ENCODE peak calls at places on chromosomes 2 and 18, in seven cellular contexts. One of them, this sample, is unnamed. For H3K4me1, the result is how much of the 10 kb centered on the place peaks cover.

GRCh38 chr2:234989183-234989701 is 37.4 kb downstream of the SH3BP4 start:
- DNase-seq in neuronal stem cell: no peak
- DNase-seq in SJSA1: no peak
- DNase-seq in HepG2: no peak
- DNase-seq in heart left ventricle: peak
- DNase-seq in aorta: peak
- DNase-seq in uterus: peak
- DNase-seq in this sample: no peak

GRCh38 chr2:201952212-201952611 is 81.4 kb upstream of the FZD7 start:
- DNase-seq in neuronal stem cell: no peak
- DNase-seq in SJSA1: no peak
- DNase-seq in HepG2: no peak
- DNase-seq in heart left ventricle: no peak
- DNase-seq in aorta: no peak
- DNase-seq in uterus: no peak
- DNase-seq in this sample: no peak

GRCh38 chr18:23087352-23087751 is 47.9 kb upstream of the CABLES1 start:
- DNase-seq in neuronal stem cell: no peak
- DNase-seq in SJSA1: no peak
- DNase-seq in HepG2: no peak
- DNase-seq in heart left ventricle: no peak
- DNase-seq in aorta: no peak
- DNase-seq in uterus: no peak
- DNase-seq in this sample: no peak

GRCh38 chr2:191127235-191127634 is 23.6 kb downstream of the STAT4 start:
- DNase-seq in neuronal stem cell: no peak
- DNase-seq in SJSA1: no peak
- DNase-seq in HepG2: no peak
- DNase-seq in heart left ventricle: no peak
- DNase-seq in aorta: no peak
- DNase-seq in uterus: no peak
- DNase-seq in this sample: no peak

GRCh38 chr2:178195390-178196166 is 1.3 kb downstream of the OSBPL6 start:
- DNase-seq in neuronal stem cell: no peak
- DNase-seq in SJSA1: peak
- DNase-seq in HepG2: no peak
- DNase-seq in heart left ventricle: no peak
- DNase-seq in aorta: no peak
- DNase-seq in uterus: no peak
- DNase-seq in this sample: no peak

GRCh38 chr2:16114836-16115235 is 174.5 kb downstream of the MYCN start:
- DNase-seq in neuronal stem cell: no peak
- DNase-seq in SJSA1: no peak
- DNase-seq in HepG2: peak
- DNase-seq in heart left ventricle: no peak
- DNase-seq in aorta: no peak
- DNase-seq in uterus: no peak
- DNase-seq in this sample: no peak

GRCh38 chr2:118969734-118970395 is 27.9 kb downstream of the MARCO start:
- DNase-seq in neuronal stem cell: no peak
- DNase-seq in SJSA1: no peak
- DNase-seq in HepG2: no peak
- DNase-seq in heart left ventricle: no peak
- DNase-seq in aorta: no peak
- DNase-seq in uterus: no peak
- DNase-seq in this sample: no peak

GRCh38 chr2:105235388-105236059 is 6.0 kb upstream of the GPR45 start:
- DNase-seq in neuronal stem cell: peak
- DNase-seq in SJSA1: peak
- DNase-seq in HepG2: peak
- DNase-seq in heart left ventricle: peak
- DNase-seq in aorta: peak
- DNase-seq in uterus: peak
- DNase-seq in this sample: peak

GRCh38 chr2:70921839-70922590 is 13.7 kb upstream of the ATP6V1B1 start:
- DNase-seq in neuronal stem cell: no peak
- DNase-seq in SJSA1: no peak
- DNase-seq in HepG2: peak
- DNase-seq in heart left ventricle: no peak
- DNase-seq in aorta: no peak
- DNase-seq in uterus: no peak
- DNase-seq in this sample: peak

GRCh38 chr2:174004900-174005605 is 39.9 kb upstream of the SP3 start:
- DNase-seq in neuronal stem cell: no peak
- DNase-seq in SJSA1: no peak
- DNase-seq in HepG2: no peak
- DNase-seq in heart left ventricle: peak
- DNase-seq in aorta: peak
- DNase-seq in uterus: peak
- DNase-seq in this sample: no peak

GRCh38 chr2:241728627-241729026 is 5.8 kb upstream of the D2HGDH start:
- DNase-seq in neuronal stem cell: no peak
- DNase-seq in SJSA1: no peak
- DNase-seq in HepG2: no peak
- DNase-seq in heart left ventricle: peak
- DNase-seq in aorta: no peak
- DNase-seq in uterus: peak
- DNase-seq in this sample: peak

GRCh38 chr18:499351-500229 is 911 bp downstream of the COLEC12 start:
- DNase-seq in neuronal stem cell: no peak
- DNase-seq in SJSA1: peak
- DNase-seq in HepG2: peak
- DNase-seq in heart left ventricle: no peak
- DNase-seq in aorta: peak
- DNase-seq in uterus: peak
- DNase-seq in this sample: peak

GRCh38 chr2:120231974-120232635 is 8.9 kb upstream of the TMEM185B start:
- DNase-seq in neuronal stem cell: no peak
- DNase-seq in SJSA1: peak
- DNase-seq in HepG2: no peak
- DNase-seq in heart left ventricle: no peak
- DNase-seq in aorta: no peak
- DNase-seq in uterus: peak
- DNase-seq in this sample: no peak

GRCh38 chr2:231144896-231145295 is 20.1 kb upstream of the HTR2B start:
- DNase-seq in neuronal stem cell: no peak
- DNase-seq in SJSA1: no peak
- DNase-seq in HepG2: no peak
- DNase-seq in heart left ventricle: no peak
- DNase-seq in aorta: no peak
- DNase-seq in uterus: no peak
- DNase-seq in this sample: no peak

GRCh38 chr2:11177871-11178598 is 22.8 kb downstream of the SLC66A3 start:
- DNase-seq in neuronal stem cell: no peak
- DNase-seq in SJSA1: no peak
- DNase-seq in HepG2: peak
- DNase-seq in heart left ventricle: no peak
- DNase-seq in aorta: no peak
- DNase-seq in uterus: no peak
- DNase-seq in this sample: no peak

GRCh38 chr2:138125306-138125900 is 161.1 kb downstream of the HNMT start:
- DNase-seq in neuronal stem cell: no peak
- DNase-seq in SJSA1: no peak
- DNase-seq in HepG2: no peak
- DNase-seq in heart left ventricle: no peak
- DNase-seq in aorta: no peak
- DNase-seq in uterus: no peak
- DNase-seq in this sample: no peak

GRCh38 chr2:170177950-170178781 is at the start of gene MYO3B:
- DNase-seq in neuronal stem cell: no peak
- DNase-seq in SJSA1: no peak
- DNase-seq in HepG2: no peak
- DNase-seq in heart left ventricle: no peak
- DNase-seq in aorta: no peak
- DNase-seq in uterus: no peak
- DNase-seq in this sample: no peak

GRCh38 chr18:22827216-22827615 is 105.9 kb upstream of the RBBP8 start:
- DNase-seq in neuronal stem cell: no peak
- DNase-seq in SJSA1: no peak
- DNase-seq in HepG2: no peak
- DNase-seq in heart left ventricle: no peak
- DNase-seq in aorta: no peak
- DNase-seq in uterus: no peak
- DNase-seq in this sample: peak

GRCh38 chr2:174328309-174329156 is 6.2 kb upstream of the SP9 start:
- DNase-seq in neuronal stem cell: peak
- DNase-seq in SJSA1: no peak
- DNase-seq in HepG2: no peak
- DNase-seq in heart left ventricle: no peak
- DNase-seq in aorta: no peak
- DNase-seq in uterus: no peak
- DNase-seq in this sample: no peak

GRCh38 chr2:172859821-172860707 is 124.4 kb downstream of the RAPGEF4 start:
- DNase-seq in neuronal stem cell: no peak
- DNase-seq in SJSA1: peak
- DNase-seq in HepG2: no peak
- DNase-seq in heart left ventricle: no peak
- DNase-seq in aorta: no peak
- DNase-seq in uterus: no peak
- DNase-seq in this sample: peak

GRCh38 chr2:222982010-222982908 is 69.7 kb upstream of the KCNE4 start:
- DNase-seq in neuronal stem cell: peak
- DNase-seq in SJSA1: peak
- DNase-seq in HepG2: peak
- DNase-seq in heart left ventricle: peak
- DNase-seq in aorta: peak
- DNase-seq in uterus: peak
- DNase-seq in this sample: peak

GRCh38 chr2:71419976-71420375 is 33.4 kb upstream of the DYSF start:
- DNase-seq in neuronal stem cell: no peak
- DNase-seq in SJSA1: no peak
- DNase-seq in HepG2: no peak
- DNase-seq in heart left ventricle: no peak
- DNase-seq in aorta: no peak
- DNase-seq in uterus: no peak
- DNase-seq in this sample: no peak

GRCh38 chr2:27258051-27258450 is 4.8 kb downstream of the SLC30A3 start:
- DNase-seq in neuronal stem cell: no peak
- DNase-seq in SJSA1: no peak
- DNase-seq in HepG2: no peak
- DNase-seq in heart left ventricle: no peak
- DNase-seq in aorta: no peak
- DNase-seq in uterus: no peak
- DNase-seq in this sample: no peak

GRCh38 chr2:105393373-105394055 is 5.3 kb downstream of the FHL2 start:
- DNase-seq in neuronal stem cell: no peak
- DNase-seq in SJSA1: no peak
- DNase-seq in HepG2: no peak
- DNase-seq in heart left ventricle: peak
- DNase-seq in aorta: no peak
- DNase-seq in uterus: no peak
- DNase-seq in this sample: no peak

GRCh38 chr2:238107525-238108422 is 7.6 kb downstream of the ESPNL start:
- DNase-seq in neuronal stem cell: no peak
- DNase-seq in SJSA1: no peak
- DNase-seq in HepG2: peak
- DNase-seq in heart left ventricle: no peak
- DNase-seq in aorta: no peak
- DNase-seq in uterus: peak
- DNase-seq in this sample: no peak

GRCh38 chr2:233413046-233413445 is 58.8 kb downstream of the DGKD start:
- DNase-seq in neuronal stem cell: no peak
- DNase-seq in SJSA1: no peak
- DNase-seq in HepG2: no peak
- DNase-seq in heart left ventricle: no peak
- DNase-seq in aorta: no peak
- DNase-seq in uterus: no peak
- DNase-seq in this sample: no peak

GRCh38 chr2:54640834-54641540 is 82.5 kb upstream of the EML6 start:
- DNase-seq in neuronal stem cell: no peak
- DNase-seq in SJSA1: no peak
- DNase-seq in HepG2: no peak
- DNase-seq in heart left ventricle: no peak
- DNase-seq in aorta: no peak
- DNase-seq in uterus: no peak
- DNase-seq in this sample: no peak

DNA sequence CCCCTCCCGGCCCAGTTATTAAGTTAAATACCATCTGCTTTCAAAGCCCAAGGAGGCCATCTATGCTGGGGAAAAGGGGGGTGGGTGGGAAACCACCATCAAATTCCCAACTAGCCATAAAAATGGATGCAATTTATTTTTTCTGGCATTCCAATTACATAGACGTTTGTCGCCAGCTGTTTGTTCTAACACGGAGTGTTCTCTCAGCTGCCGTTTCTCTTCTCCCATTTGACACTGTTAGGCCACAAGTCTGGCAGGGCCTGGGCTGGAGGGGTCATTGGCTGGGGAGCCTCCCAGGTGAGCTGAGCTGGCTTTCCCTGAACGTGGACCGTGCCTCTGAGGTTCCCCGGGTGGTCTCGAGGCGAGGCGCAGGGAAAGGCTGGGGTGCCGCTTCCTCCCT is 16.6 kb downstream of the ATOH8 start:
- DNase-seq in neuronal stem cell: no peak
- DNase-seq in SJSA1: peak
- DNase-seq in HepG2: no peak
- DNase-seq in heart left ventricle: peak
- DNase-seq in aorta: no peak
- DNase-seq in uterus: no peak
- DNase-seq in this sample: no peak
- H3K4me1 ChIP-seq in neuronal stem cell: under half
- H3K4me1 ChIP-seq in SJSA1: half or more
- H3K4me1 ChIP-seq in HepG2: half or more
- H3K4me1 ChIP-seq in heart left ventricle: half or more
- H3K4me1 ChIP-seq in aorta: under half
- H3K4me1 ChIP-seq in uterus: under half
- H3K4me1 ChIP-seq in this sample: half or more

GRCh38 chr2:98731709-98732349 is 897 bp upstream of the MGAT4A start:
- DNase-seq in neuronal stem cell: peak
- DNase-seq in SJSA1: no peak
- DNase-seq in HepG2: peak
- DNase-seq in heart left ventricle: no peak
- DNase-seq in aorta: no peak
- DNase-seq in uterus: no peak
- DNase-seq in this sample: peak
- H3K4me1 ChIP-seq in neuronal stem cell: under half
- H3K4me1 ChIP-seq in SJSA1: under half
- H3K4me1 ChIP-seq in HepG2: half or more
- H3K4me1 ChIP-seq in heart left ventricle: under half
- H3K4me1 ChIP-seq in aorta: under half
- H3K4me1 ChIP-seq in uterus: under half
- H3K4me1 ChIP-seq in this sample: under half

DNA sequence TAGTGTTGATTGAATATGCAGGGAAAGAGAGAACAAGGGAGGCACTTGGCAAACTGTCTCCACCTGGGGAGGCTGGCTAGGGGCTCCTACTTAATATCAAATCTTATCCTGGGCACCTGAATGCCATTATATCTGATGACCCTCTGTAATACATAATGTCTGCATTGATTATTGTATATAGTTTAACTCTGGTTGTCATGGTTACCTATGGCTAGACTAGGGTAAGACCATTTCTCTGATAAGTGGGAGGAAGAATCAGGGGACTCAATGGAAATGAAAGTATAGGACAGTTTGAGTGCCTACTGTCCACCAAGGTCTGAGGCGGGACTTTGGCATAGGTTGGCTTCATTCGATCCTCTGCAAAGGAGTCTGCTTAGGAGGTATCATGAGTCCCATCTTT is 7.2 kb upstream of the TET3 start:
- DNase-seq in neuronal stem cell: no peak
- DNase-seq in SJSA1: no peak
- DNase-seq in HepG2: no peak
- DNase-seq in heart left ventricle: no peak
- DNase-seq in aorta: no peak
- DNase-seq in uterus: no peak
- DNase-seq in this sample: no peak
- H3K4me1 ChIP-seq in neuronal stem cell: under half
- H3K4me1 ChIP-seq in SJSA1: under half
- H3K4me1 ChIP-seq in HepG2: under half
- H3K4me1 ChIP-seq in heart left ventricle: under half
- H3K4me1 ChIP-seq in aorta: under half
- H3K4me1 ChIP-seq in uterus: under half
- H3K4me1 ChIP-seq in this sample: under half

GRCh38 chr2:29420999-29421856 is 306.0 kb downstream of the CLIP4 start:
- DNase-seq in neuronal stem cell: no peak
- DNase-seq in SJSA1: no peak
- DNase-seq in HepG2: no peak
- DNase-seq in heart left ventricle: no peak
- DNase-seq in aorta: no peak
- DNase-seq in uterus: no peak
- DNase-seq in this sample: peak
- H3K4me1 ChIP-seq in neuronal stem cell: under half
- H3K4me1 ChIP-seq in SJSA1: under half
- H3K4me1 ChIP-seq in HepG2: under half
- H3K4me1 ChIP-seq in heart left ventricle: under half
- H3K4me1 ChIP-seq in aorta: under half
- H3K4me1 ChIP-seq in uterus: under half
- H3K4me1 ChIP-seq in this sample: under half

This sample was measured in cardiac muscle cell.